ENCODE peak calls at places on chromosomes 5 and 9, in nine cellular contexts. U is mesendoderm; M is SK-N-MC; B is colonic mucosa; H is naive thymus-derived CD4-positive, alpha-beta T cell; V is NCI-H748 treated with DMSO at 0.1 percent for 48 hours; Q is MM.1S; I is T-helper 9 cell; W is Kasumi-1. K is an unnamed sample.

GRCh38 chr5:31761877-31762276 is 122.9 kb downstream of the PDZD2 start:
- DNase-seq in U (no peak), M (no peak), B (no peak), H (no peak), V (no peak), Q (no peak), I (no peak), W (no peak), K (no peak)

GRCh38 chr9:25677301-25678146 is 720 bp downstream of the TUSC1 start:
- DNase-seq in U (peak; percentile 86), M (no peak), B (peak; percentile 92), H (no peak), V (peak; percentile 27), Q (no peak), I (no peak), W (no peak), K (peak; percentile 40)

GRCh38 chr5:173477320-173478055 is 139.0 kb downstream of the BOD1 start:
- DNase-seq in U (no peak), M (no peak), B (no peak), H (no peak), V (no peak), Q (no peak), I (no peak), W (no peak), K (no peak)

GRCh38 chr9:130118841-130119520 is 53.2 kb upstream of the NCS1 start:
- DNase-seq in U (peak; percentile 82), M (no peak), B (no peak), H (no peak), V (peak; percentile 89), Q (no peak), I (no peak), W (no peak), K (no peak)

GRCh38 chr9:111910428-111910827 is 13.8 kb downstream of the UGCG start:
- DNase-seq in U (no peak), M (no peak), B (no peak), H (no peak), V (no peak), Q (no peak), I (no peak), W (no peak), K (no peak)

GRCh38 chr5:2763533-2763794 is 12.0 kb upstream of the IRX2 start:
- DNase-seq in U (no peak), M (no peak), B (no peak), H (no peak), V (no peak), Q (no peak), I (no peak), W (no peak), K (no peak)

GRCh38 chr5:146467729-146468128 is 20.6 kb downstream of the TCERG1 start:
- DNase-seq in U (no peak), M (no peak), B (no peak), H (no peak), V (no peak), Q (no peak), I (no peak), W (no peak), K (no peak)

GRCh38 chr9:91131433-91131839 is 230.3 kb downstream of the AUH start:
- DNase-seq in U (no peak), M (no peak), B (peak; percentile 72), H (no peak), V (no peak), Q (no peak), I (no peak), W (peak; percentile 39), K (no peak)

GRCh38 chr5:77908787-77909186 is 132.6 kb upstream of the TBCA start:
- DNase-seq in U (no peak), M (no peak), B (no peak), H (no peak), V (no peak), Q (no peak), I (no peak), W (no peak), K (no peak)

GRCh38 chr9:111621895-111622480 is 9.1 kb upstream of the DNAJC25 start:
- DNase-seq in U (no peak), M (no peak), B (peak; percentile 49), H (no peak), V (no peak), Q (peak; percentile 49), I (no peak), W (peak; percentile 36), K (peak; percentile 3)

GRCh38 chr9:116546711-116547581 is 140.2 kb upstream of the TRIM32 start:
- DNase-seq in U (no peak), M (no peak), B (no peak), H (no peak), V (no peak), Q (no peak), I (no peak), W (no peak), K (no peak)

GRCh38 chr9:97366476-97366875 is 45.4 kb upstream of the TDRD7 start:
- DNase-seq in U (no peak), M (no peak), B (peak; percentile 40), H (no peak), V (no peak), Q (no peak), I (no peak), W (no peak), K (no peak)

GRCh38 chr5:136036991-136037705 is 8.4 kb downstream of the TGFBI start:
- DNase-seq in U (no peak), M (peak; percentile 87), B (peak; percentile 56), H (no peak), V (peak; percentile 91), Q (peak; percentile 86), I (peak; percentile 15), W (peak; percentile 97), K (no peak)

GRCh38 chr9:137279741-137280477 is 2.4 kb downstream of the TOR4A start:
- DNase-seq in U (no peak), M (no peak), B (no peak), H (no peak), V (no peak), Q (no peak), I (no peak), W (no peak), K (no peak)

GRCh38 chr5:159877894-159878448 is 38.3 kb upstream of the ADRA1B start:
- DNase-seq in U (no peak), M (no peak), B (peak; percentile 37), H (no peak), V (no peak), Q (no peak), I (no peak), W (no peak), K (no peak)

GRCh38 chr9:124792976-124793594 is 16.2 kb downstream of the OLFML2A start:
- DNase-seq in U (no peak), M (no peak), B (no peak), H (no peak), V (no peak), Q (no peak), I (no peak), W (no peak), K (no peak)

GRCh38 chr5:151880304-151880703 is 44.3 kb downstream of the GLRA1 start:
- DNase-seq in U (no peak), M (no peak), B (no peak), H (no peak), V (no peak), Q (no peak), I (no peak), W (no peak), K (no peak)

GRCh38 chr9:93080406-93080805 is 15.6 kb upstream of the CARD19 start:
- DNase-seq in U (no peak), M (no peak), B (no peak), H (no peak), V (no peak), Q (no peak), I (no peak), W (no peak), K (no peak)

GRCh38 chr5:96868603-96869371 is 7.5 kb upstream of the ERAP2 start:
- DNase-seq in U (peak; percentile 81), M (no peak), B (no peak), H (peak; percentile 49), V (peak; percentile 35), Q (peak; percentile 82), I (no peak), W (peak; percentile 80), K (no peak)

GRCh38 chr5:147773587-147773986 is 8.9 kb downstream of the JAKMIP2 start:
- DNase-seq in U (no peak), M (no peak), B (no peak), H (no peak), V (no peak), Q (no peak), I (no peak), W (no peak), K (no peak)

GRCh38 chr9:70884276-70884675 is 237.1 kb downstream of the TRPM3 start:
- DNase-seq in U (no peak), M (no peak), B (no peak), H (no peak), V (no peak), Q (no peak), I (no peak), W (no peak), K (no peak)

GRCh38 chr9:21096901-21097255 is 19.1 kb upstream of the IFNB1 start:
- DNase-seq in U (no peak), M (no peak), B (no peak), H (no peak), V (no peak), Q (no peak), I (no peak), W (no peak), K (no peak)

GRCh38 chr5:131545856-131546255 is 89.2 kb downstream of the RAPGEF6 start:
- DNase-seq in U (no peak), M (no peak), B (no peak), H (no peak), V (no peak), Q (no peak), I (no peak), W (no peak), K (no peak)

GRCh38 chr5:96433066-96433447 is at the start of gene PCSK1:
- DNase-seq in U (peak; percentile 59), M (no peak), B (no peak), H (no peak), V (peak; percentile 92), Q (no peak), I (no peak), W (no peak), K (no peak)

GRCh38 chr9:134204041-134204440 is 39.7 kb upstream of the RNU6ATAC start:
- DNase-seq in U (no peak), M (no peak), B (no peak), H (no peak), V (peak; percentile 42), Q (no peak), I (no peak), W (no peak), K (no peak)

GRCh38 chr9:31137850-31138160 is 1246.6 kb upstream of the ACO1 start:
- DNase-seq in U (peak; percentile 7), M (no peak), B (no peak), H (no peak), V (no peak), Q (no peak), I (no peak), W (no peak), K (no peak)

GRCh38 chr5:1706021-1706420 is 93.6 kb downstream of the MRPL36 start:
- DNase-seq in U (no peak), M (no peak), B (no peak), H (no peak), V (no peak), Q (no peak), I (no peak), W (no peak), K (no peak)

GRCh38 chr9:5008206-5008605 is 23.1 kb downstream of the JAK2 start:
- DNase-seq in U (no peak), M (no peak), B (no peak), H (no peak), V (no peak), Q (no peak), I (no peak), W (no peak), K (no peak)

GRCh38 chr5:143219696-143220095 is 183.8 kb downstream of the NR3C1 start:
- DNase-seq in U (peak; percentile 39), M (no peak), B (no peak), H (no peak), V (no peak), Q (no peak), I (no peak), W (no peak), K (no peak)

GRCh38 chr5:181043285-181044092 is 3.4 kb downstream of the BTNL9 start:
- DNase-seq in U (peak; percentile 34), M (no peak), B (no peak), H (no peak), V (no peak), Q (no peak), I (no peak), W (no peak), K (no peak)

GRCh38 chr9:121811140-121811539 is 159.7 kb downstream of the DAB2IP start:
- DNase-seq in U (no peak), M (no peak), B (no peak), H (no peak), V (no peak), Q (no peak), I (no peak), W (no peak), K (no peak)

K was measured in substantia nigra.